ENCODE peak calls at places on chromosomes 1 and 21, in ten cellular contexts. P is PC-3, C is Karpas-422, Y is stomach, I is BE2C, J is ovary, R is left lung, Z is prostate gland, X is GM23248, A is astrocyte. W is an unnamed sample. For H3K9me3, the result is how much of the 10 kb centered on the place peaks cover.

GRCh38 chr1:164180824-164181223 is 378.2 kb upstream of the PBX1 start:
- DNase-seq in J (no peak), X (peak), R (no peak), P (peak), Y (no peak), C (no peak), Z (no peak), A (no peak), I (no peak), W (no peak)

GRCh38 chr1:29675481-29676263 is 439.4 kb downstream of the PTPRU start:
- DNase-seq in X (no peak), Y (peak), R (no peak), I (no peak), C (no peak), A (no peak), Z (no peak), P (no peak), J (no peak), W (no peak)

GRCh38 chr1:67300561-67300960 is 7.1 kb upstream of the IL12RB2 start:
- DNase-seq in Y (no peak), P (no peak), R (no peak), Z (no peak), J (no peak), I (no peak), A (no peak), C (peak), X (no peak), W (no peak)

GRCh38 chr1:32470991-32471694 is 6.3 kb downstream of the ZBTB8B start:
- DNase-seq in Z (no peak), J (no peak), I (peak), Y (no peak), X (no peak), P (no peak), C (peak), A (no peak), R (peak), W (no peak)

GRCh38 chr1:76075877-76076276 is 1.3 kb downstream of the ST6GALNAC3 start:
- DNase-seq in R (no peak), J (no peak), P (peak), X (peak), Z (no peak), C (peak), I (no peak), Y (no peak), A (no peak), W (no peak)

GRCh38 chr1:92480813-92481597 is 5.7 kb downstream of the GFI1 start:
- DNase-seq in I (no peak), Z (no peak), J (no peak), C (no peak), A (no peak), Y (no peak), P (no peak), R (peak), X (peak), W (no peak)

GRCh38 chr1:212968385-212968863 is 18.1 kb downstream of the VASH2 start:
- DNase-seq in R (no peak), I (no peak), Y (no peak), P (no peak), X (no peak), A (no peak), Z (no peak), J (no peak), C (no peak), W (no peak)

GRCh38 chr1:178689769-178690168 is 35.3 kb upstream of the RALGPS2 start:
- DNase-seq in C (no peak), P (no peak), J (no peak), Y (no peak), A (no peak), Z (no peak), X (no peak), I (no peak), R (no peak), W (no peak)

GRCh38 chr1:244338996-244339692 is 112.6 kb downstream of the ADSS2 start:
- DNase-seq in J (no peak), R (no peak), Z (no peak), Y (no peak), P (no peak), C (no peak), I (no peak), X (no peak), A (no peak), W (no peak)

GRCh38 chr1:55257958-55258357 is 42.8 kb upstream of the USP24 start:
- DNase-seq in J (no peak), Y (no peak), X (no peak), A (no peak), R (no peak), C (no peak), Z (no peak), I (no peak), P (no peak), W (no peak)

GRCh38 chr1:19007491-19008441 is 51.3 kb upstream of the IFFO2 start:
- DNase-seq in I (no peak), X (no peak), Y (peak), P (peak), C (no peak), A (no peak), Z (peak), J (no peak), R (no peak), W (no peak)

GRCh38 chr1:108893141-108893530 is 16.4 kb downstream of the GPSM2 start:
- DNase-seq in X (peak), I (no peak), R (no peak), J (no peak), C (no peak), Y (no peak), Z (no peak), P (peak), A (no peak), W (no peak)

GRCh38 chr1:206466840-206467649 is 3.2 kb upstream of the IKBKE start:
- DNase-seq in Z (no peak), A (no peak), I (no peak), P (no peak), C (peak), J (no peak), X (no peak), Y (no peak), R (no peak), W (no peak)

GRCh38 chr1:202791102-202791747 is 17.0 kb downstream of the KDM5B start:
- DNase-seq in Z (no peak), A (no peak), R (no peak), X (no peak), C (no peak), J (no peak), I (no peak), P (no peak), Y (no peak), W (no peak)

GRCh38 chr1:172287207-172287606 is 133.3 kb upstream of the C1orf105 start:
- DNase-seq in X (peak), C (no peak), P (peak), Z (no peak), A (peak), J (peak), Y (peak), I (no peak), R (no peak), W (no peak)

GRCh38 chr1:5423109-5423508 is 569.1 kb downstream of the NPHP4 start:
- DNase-seq in X (no peak), I (peak), Z (no peak), R (no peak), A (no peak), C (no peak), P (no peak), J (no peak), Y (no peak), W (no peak)

GRCh38 chr1:22745675-22746585 is 35.3 kb downstream of the EPHB2 start:
- DNase-seq in P (peak), X (peak), R (no peak), I (peak), Y (no peak), A (peak), C (no peak), Z (no peak), J (no peak), W (no peak)

GRCh38 chr1:153390938-153391710 is at the start of gene S100A8:
- DNase-seq in X (no peak), C (no peak), A (no peak), I (no peak), P (peak), J (no peak), Y (peak), Z (peak), R (peak), W (no peak)

GRCh38 chr1:118927421-118927820 is 60.7 kb downstream of the TBX15 start:
- DNase-seq in X (no peak), Z (no peak), J (no peak), Y (no peak), I (no peak), P (peak), C (peak), A (no peak), R (no peak), W (no peak)

GRCh38 chr1:96698332-96698983 is 23.1 kb upstream of the PTBP2 start:
- DNase-seq in Z (no peak), X (no peak), R (no peak), Y (no peak), I (peak), C (no peak), P (no peak), J (no peak), A (peak), W (no peak)

GRCh38 chr21:44702111-44702972 is 5.4 kb downstream of the KRTAP10-12 start:
- DNase-seq in X (no peak), I (no peak), A (no peak), R (peak), Z (no peak), C (no peak), J (no peak), Y (no peak), P (no peak), W (no peak)

GRCh38 chr1:156929596-156930238 is 9.3 kb downstream of the LRRC71 start:
- DNase-seq in A (no peak), I (no peak), Y (no peak), R (no peak), P (no peak), Z (no peak), C (no peak), X (no peak), J (peak), W (no peak)

GRCh38 chr1:200039849-200040479 is 12.5 kb downstream of the NR5A2 start:
- DNase-seq in P (no peak), C (no peak), R (no peak), Y (no peak), I (no peak), Z (no peak), A (no peak), X (no peak), J (no peak), W (no peak)

GRCh38 chr1:211323156-211324063 is 3.2 kb upstream of the TRAF5 start:
- DNase-seq in Z (peak), J (no peak), C (peak), Y (peak), X (peak), R (no peak), P (peak), I (peak), A (no peak), W (peak)

GRCh38 chr1:244761279-244761678 is 74.2 kb upstream of the COX20 start:
- DNase-seq in P (no peak), J (no peak), Y (no peak), A (no peak), Z (no peak), R (no peak), I (no peak), C (no peak), X (peak), W (no peak)

GRCh38 chr1:222618880-222619321 is 1.0 kb downstream of the MIA3 start:
- DNase-seq in A (peak), I (peak), P (peak), R (peak), J (peak), X (peak), Y (no peak), Z (no peak), C (no peak), W (peak)

GRCh38 chr1:113388621-113389355 is 1.5 kb upstream of the MAGI3 start:
- DNase-seq in C (no peak), P (peak), Z (no peak), Y (peak), A (no peak), R (no peak), J (no peak), I (peak), X (peak), W (no peak)

GRCh38 chr1:224433671-224434446 is 738 bp downstream of the WDR26 start:
- DNase-seq in X (peak), C (peak), A (no peak), R (peak), I (peak), J (peak), Y (peak), P (no peak), Z (peak), W (peak)

GRCh38 chr1:4628992-4629391 is 25.4 kb upstream of the AJAP1 start:
- DNase-seq in I (no peak), C (no peak), R (no peak), X (no peak), P (no peak), A (no peak), Z (no peak), J (no peak), Y (no peak), W (no peak)

GRCh38 chr1:39226836-39227235 is 22.3 kb downstream of the MACF1 start:
- DNase-seq in Y (no peak), P (no peak), X (no peak), A (no peak), R (no peak), J (no peak), C (no peak), Z (no peak), I (no peak), W (no peak)

GRCh38 chr1:98077691-98078090 is 156.9 kb upstream of the DPYD start:
- DNase-seq in X (peak), R (no peak), C (no peak), A (peak), Z (no peak), P (no peak), I (no peak), J (no peak), Y (no peak), W (no peak)

GRCh38 chr1:236009857-236010256 is 55.0 kb downstream of the NID1 start:
- DNase-seq in P (peak), A (peak), R (no peak), X (peak), Y (no peak), I (no peak), C (no peak), Z (no peak), J (no peak), W (no peak)

DNA sequence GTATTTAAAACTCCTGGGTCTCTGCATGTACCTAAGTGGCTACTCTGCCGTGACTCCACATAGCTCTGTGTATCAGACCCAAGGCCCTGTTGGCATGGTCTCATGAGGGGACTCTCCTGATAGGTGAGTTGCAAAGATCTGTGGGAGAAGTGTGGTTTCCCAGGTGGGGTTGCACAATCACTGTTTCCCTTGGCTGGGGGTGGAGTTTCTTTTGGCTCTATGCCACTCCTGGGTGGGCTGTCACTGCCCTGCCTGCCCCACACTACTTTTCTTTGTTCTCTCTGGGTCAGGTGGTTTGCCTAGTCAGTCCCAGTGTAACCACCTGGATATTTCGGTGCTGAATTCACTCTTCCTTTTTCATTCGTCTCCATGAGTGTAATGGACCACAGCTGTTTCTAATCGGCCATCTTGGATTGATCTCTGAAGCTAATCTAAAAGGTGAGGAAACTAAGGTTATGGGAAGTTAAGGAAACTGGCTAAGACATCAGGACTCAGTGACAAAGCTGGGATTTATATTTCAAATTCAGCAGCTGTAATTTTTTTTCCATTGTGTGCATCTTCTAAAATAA is 97.1 kb upstream of the CACYBP start:
- DNase-seq in A (peak), I (no peak), J (no peak), C (no peak), Z (no peak), P (peak), Y (no peak), R (no peak), X (no peak), W (no peak)
- H3K9me3 ChIP-seq in A (under half), I (under half), J (under half), C (under half), Z (under half), P (under half), Y (under half), R (under half), X (under half), W (under half)

GRCh38 chr1:68751723-68752122 is 254.8 kb upstream of the DEPDC1 start:
- DNase-seq in C (no peak), X (no peak), A (no peak), I (no peak), Z (no peak), P (no peak), R (no peak), Y (no peak), J (no peak), W (no peak)
- H3K9me3 ChIP-seq in C (under half), X (under half), A (under half), I (under half), Z (under half), P (under half), R (under half), Y (under half), J (under half), W (under half)

GRCh38 chr1:197076585-197076984 is 9.5 kb upstream of the F13B start:
- DNase-seq in J (no peak), Y (no peak), C (no peak), P (no peak), X (no peak), Z (no peak), R (no peak), I (no peak), A (no peak), W (no peak)

GRCh38 chr1:197083474-197083873 is 16.4 kb upstream of the F13B start:
- DNase-seq in Y (no peak), J (no peak), A (no peak), P (no peak), X (peak), Z (no peak), C (no peak), R (no peak), I (no peak), W (no peak)

GRCh38 chr1:197081117-197081753 is 14.2 kb upstream of the F13B start:
- DNase-seq in Z (no peak), P (no peak), C (peak), A (no peak), Y (no peak), X (no peak), J (no peak), R (no peak), I (no peak), W (no peak)

GRCh38 chr1:197080323-197080722 is 13.3 kb upstream of the F13B start:
- DNase-seq in Y (no peak), X (no peak), A (no peak), P (no peak), C (no peak), I (no peak), Z (no peak), J (no peak), R (no peak), W (no peak)
- H3K9me3 ChIP-seq in Y (under half), X (under half), A (under half), P (under half), C (under half), I (under half), Z (under half), J (under half), R (under half), W (under half)

GRCh38 chr1:89685461-89685860 is 52.5 kb downstream of the LRRC8C start:
- DNase-seq in P (no peak), R (no peak), J (no peak), X (no peak), I (no peak), Y (no peak), A (peak), C (no peak), Z (no peak), W (no peak)

GRCh38 chr1:89689234-89689633 is 56.3 kb downstream of the LRRC8C start:
- DNase-seq in C (no peak), P (no peak), I (no peak), Z (no peak), J (no peak), A (no peak), Y (no peak), X (no peak), R (no peak), W (no peak)

GRCh38 chr1:89687254-89687653 is 54.3 kb downstream of the LRRC8C start:
- DNase-seq in J (no peak), A (no peak), Z (no peak), C (no peak), Y (no peak), X (peak), R (no peak), I (no peak), P (no peak), W (no peak)

GRCh38 chr1:89688607-89689006 is 55.7 kb downstream of the LRRC8C start:
- DNase-seq in A (no peak), X (no peak), I (no peak), J (no peak), R (no peak), Y (no peak), P (no peak), C (no peak), Z (no peak), W (no peak)

DNA sequence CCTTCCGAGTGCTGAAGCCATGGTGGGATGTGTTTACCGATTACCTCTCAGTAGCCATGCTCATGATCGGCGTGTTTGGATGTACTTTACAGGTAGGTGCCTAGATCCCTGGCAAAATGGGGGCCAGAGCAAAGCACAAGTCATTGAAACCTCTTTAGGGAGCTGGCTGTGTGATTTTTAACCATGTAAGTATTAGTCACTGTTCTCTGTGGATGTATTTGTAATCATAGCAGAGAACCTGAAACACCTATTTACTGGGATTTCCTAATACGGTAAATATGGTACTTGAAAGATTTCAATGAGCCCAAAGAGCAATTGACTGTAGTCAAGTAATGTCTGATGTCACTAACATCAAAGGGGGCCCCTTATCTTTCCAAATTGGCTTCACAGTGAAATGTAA is 53.6 kb downstream of the LRRC8C start:
- DNase-seq in Z (no peak), Y (no peak), P (no peak), X (no peak), A (no peak), R (no peak), C (no peak), I (no peak), J (no peak), W (no peak)
- H3K9me3 ChIP-seq in Z (under half), Y (under half), P (under half), X (under half), A (under half), R (under half), C (under half), I (under half), J (under half), W (under half)

GRCh38 chr1:247165674-247166073 is 6.1 kb downstream of the ZNF124 start:
- DNase-seq in A (no peak), Z (no peak), Y (no peak), P (no peak), C (no peak), R (no peak), J (no peak), I (no peak), X (peak), W (no peak)

GRCh38 chr1:247164694-247165093 is 7.1 kb downstream of the ZNF124 start:
- DNase-seq in Z (no peak), Y (no peak), A (no peak), C (no peak), I (no peak), P (no peak), R (no peak), J (no peak), X (no peak), W (no peak)
- H3K9me3 ChIP-seq in Z (under half), Y (half or more), A (under half), C (half or more), I (under half), P (under half), R (under half), J (under half), X (under half), W (under half)

GRCh38 chr1:49187054-49187453 is 410.4 kb upstream of the BEND5 start:
- DNase-seq in X (no peak), Z (no peak), I (no peak), P (no peak), A (no peak), Y (no peak), R (no peak), J (no peak), C (no peak), W (no peak)

GRCh38 chr1:49185455-49185980 is 408.8 kb upstream of the BEND5 start:
- DNase-seq in I (no peak), P (no peak), Z (no peak), A (no peak), R (no peak), Y (no peak), C (no peak), X (no peak), J (no peak), W (no peak)

GRCh38 chr1:49181033-49181432 is 404.3 kb upstream of the BEND5 start:
- DNase-seq in R (no peak), I (no peak), X (no peak), Y (no peak), J (no peak), A (no peak), Z (no peak), C (no peak), P (no peak), W (no peak)

GRCh38 chr1:49183489-49183888 is 406.8 kb upstream of the BEND5 start:
- DNase-seq in P (peak), R (no peak), A (no peak), J (no peak), C (no peak), I (no peak), Z (no peak), Y (no peak), X (no peak), W (no peak)
- H3K9me3 ChIP-seq in P (under half), R (under half), A (under half), J (under half), C (under half), I (under half), Z (under half), Y (under half), X (under half), W (under half)

W was measured in T-helper 17 cell.